ENCODE peak calls at places on chromosomes 2 and 18, in nine cellular contexts. Z, X, J, U, F, W, B, E and R are unnamed samples.

GRCh38 chr18:59833785-59834184 is 66.0 kb upstream of the PMAIP1 start:
- DNase-seq in Z (no peak), X (no peak), J (no peak), U (no peak), F (peak; percentile 52), W (no peak), B (no peak), E (no peak), R (no peak)

GRCh38 chr18:8139971-8140406 is 469.2 kb upstream of the RAB12 start:
- DNase-seq in Z (no peak), X (no peak), J (no peak), U (no peak), F (no peak), W (no peak), B (no peak), E (no peak), R (no peak)

GRCh38 chr18:49628993-49629795 is 67.3 kb downstream of the LIPG start:
- DNase-seq in Z (peak; percentile 41), X (no peak), J (no peak), U (no peak), F (no peak), W (no peak), B (peak; percentile 35), E (no peak), R (no peak)

GRCh38 chr18:35010156-35010555 is 31.1 kb upstream of the MAPRE2 start:
- DNase-seq in Z (no peak), X (no peak), J (no peak), U (no peak), F (no peak), W (no peak), B (no peak), E (no peak), R (no peak)

GRCh38 chr2:104658149-104658839 is 195.6 kb upstream of the POU3F3 start:
- DNase-seq in Z (peak; percentile 40), X (no peak), J (no peak), U (peak; percentile 42), F (no peak), W (peak; percentile 27), B (no peak), E (no peak), R (no peak)

GRCh38 chr2:109402980-109403840 is 210.6 kb downstream of the SEPTIN10 start:
- DNase-seq in Z (no peak), X (no peak), J (no peak), U (no peak), F (no peak), W (no peak), B (no peak), E (no peak), R (no peak)

GRCh38 chr2:151410485-151410833 is 757 bp downstream of the RIF1 start:
- DNase-seq in Z (no peak), X (peak; percentile 33), J (peak; percentile 15), U (no peak), F (peak; percentile 51), W (no peak), B (peak; percentile 31), E (peak; percentile 5), R (no peak)

GRCh38 chr2:202104286-202104870 is 31.3 kb downstream of the KIAA2012 start:
- DNase-seq in Z (no peak), X (peak; percentile 79), J (no peak), U (peak; percentile 62), F (peak; percentile 43), W (peak; percentile 23), B (peak; percentile 61), E (peak; percentile 54), R (no peak)

GRCh38 chr2:203842373-203842772 is 25.2 kb upstream of the CTLA4 start:
- DNase-seq in Z (no peak), X (no peak), J (no peak), U (no peak), F (no peak), W (no peak), B (no peak), E (no peak), R (no peak)

GRCh38 chr18:71036783-71037182 is 747.9 kb downstream of the SOCS6 start:
- DNase-seq in Z (no peak), X (no peak), J (no peak), U (no peak), F (no peak), W (no peak), B (no peak), E (peak; percentile 59), R (no peak)

GRCh38 chr2:171225302-171225980 is 64.7 kb upstream of the TLK1 start:
- DNase-seq in Z (no peak), X (peak; percentile 94), J (no peak), U (no peak), F (no peak), W (no peak), B (no peak), E (peak; percentile 95), R (no peak)

GRCh38 chr2:43207553-43208300 is 18.7 kb downstream of the ZFP36L2 start:
- DNase-seq in Z (no peak), X (no peak), J (no peak), U (no peak), F (no peak), W (no peak), B (no peak), E (no peak), R (no peak)

GRCh38 chr2:161650116-161651015 is 26.1 kb downstream of the SLC4A10 start:
- DNase-seq in Z (no peak), X (no peak), J (no peak), U (no peak), F (no peak), W (no peak), B (no peak), E (no peak), R (no peak)

GRCh38 chr2:3611611-3612010 is 16.7 kb downstream of the COLEC11 start:
- DNase-seq in Z (no peak), X (no peak), J (no peak), U (no peak), F (peak; percentile 2), W (no peak), B (peak; percentile 15), E (no peak), R (no peak)

GRCh38 chr2:64330281-64330680 is 123.7 kb upstream of the LGALSL start:
- DNase-seq in Z (no peak), X (no peak), J (no peak), U (no peak), F (no peak), W (no peak), B (no peak), E (no peak), R (no peak)

GRCh38 chr2:160582481-160583161 is 89.0 kb upstream of the RBMS1 start:
- DNase-seq in Z (no peak), X (no peak), J (no peak), U (no peak), F (no peak), W (no peak), B (no peak), E (peak; percentile 75), R (no peak)

GRCh38 chr2:236286866-236287545 is 22.8 kb upstream of the ASB18 start:
- DNase-seq in Z (no peak), X (peak; percentile 89), J (no peak), U (no peak), F (no peak), W (no peak), B (no peak), E (no peak), R (no peak)

GRCh38 chr2:144078091-144078490 is 441.8 kb downstream of the ZEB2 start:
- DNase-seq in Z (no peak), X (peak; percentile 51), J (no peak), U (no peak), F (no peak), W (no peak), B (no peak), E (peak; percentile 37), R (no peak)

GRCh38 chr2:233173115-233173514 is 78.4 kb upstream of the ATG16L1 start:
- DNase-seq in Z (no peak), X (no peak), J (no peak), U (no peak), F (no peak), W (no peak), B (no peak), E (no peak), R (no peak)

GRCh38 chr2:10303174-10303633 is 500 bp downstream of the HPCAL1 start:
- DNase-seq in Z (no peak), X (no peak), J (no peak), U (peak; percentile 16), F (no peak), W (no peak), B (peak; percentile 41), E (no peak), R (no peak)

GRCh38 chr2:208556954-208557601 is 150.5 kb downstream of the PTH2R start:
- DNase-seq in Z (no peak), X (no peak), J (no peak), U (no peak), F (no peak), W (no peak), B (no peak), E (no peak), R (no peak)

GRCh38 chr2:218327451-218327850 is 29.2 kb upstream of the CATIP start:
- DNase-seq in Z (no peak), X (no peak), J (no peak), U (no peak), F (no peak), W (no peak), B (no peak), E (no peak), R (no peak)

GRCh38 chr2:217086038-217086522 is 226.2 kb upstream of the TNP1 start:
- DNase-seq in Z (no peak), X (peak; percentile 77), J (no peak), U (no peak), F (peak; percentile 29), W (no peak), B (no peak), E (peak; percentile 64), R (no peak)

GRCh38 chr18:65754121-65754520 is 3.3 kb downstream of the CDH7 start:
- DNase-seq in Z (no peak), X (no peak), J (no peak), U (no peak), F (no peak), W (no peak), B (no peak), E (no peak), R (no peak)